ENCODE peak calls at places on chromosomes 3 and 15, in six cellular contexts. N, H, B, Z, O and F are unnamed samples.

GRCh38 chr15:35529784-35530183 is 16.2 kb downstream of the DPH6 start:
- DNase-seq in N (no peak), H (no peak), B (no peak), Z (no peak), O (no peak), F (no peak)

GRCh38 chr3:53554559-53555511 is 60.4 kb downstream of the CACNA1D start:
- DNase-seq in N (no peak), H (no peak), B (no peak), Z (no peak), O (no peak), F (no peak)

GRCh38 chr3:52722491-52722890 is 16.6 kb downstream of the SPCS1 start:
- DNase-seq in N (no peak), H (no peak), B (no peak), Z (no peak), O (no peak), F (no peak)

GRCh38 chr3:7876741-7877297 is 624.8 kb upstream of the LMCD1 start:
- DNase-seq in N (no peak), H (no peak), B (no peak), Z (peak; percentile 28), O (no peak), F (peak; percentile 2)

GRCh38 chr3:128804017-128804816 is 75.2 kb upstream of the ACAD9 start:
- DNase-seq in N (no peak), H (no peak), B (no peak), Z (no peak), O (no peak), F (peak; percentile 64)

GRCh38 chr3:5260992-5261501 is 73.5 kb downstream of the EDEM1 start:
- DNase-seq in N (no peak), H (no peak), B (no peak), Z (no peak), O (no peak), F (no peak)

GRCh38 chr3:177777699-177778098 is 580.4 kb upstream of the TBL1XR1 start:
- DNase-seq in N (peak; percentile 72), H (peak; percentile 77), B (no peak), Z (peak; percentile 54), O (no peak), F (peak; percentile 25)

GRCh38 chr15:85825118-85825517 is 30.4 kb upstream of the KLHL25 start:
- DNase-seq in N (no peak), H (no peak), B (no peak), Z (no peak), O (no peak), F (no peak)

GRCh38 chr3:37961622-37962455 is 28.7 kb upstream of the VILL start:
- DNase-seq in N (no peak), H (no peak), B (no peak), Z (peak; percentile 56), O (no peak), F (no peak)

GRCh38 chr3:16482770-16483531 is 30.5 kb downstream of the RFTN1 start:
- DNase-seq in N (no peak), H (peak; percentile 87), B (no peak), Z (peak; percentile 42), O (no peak), F (peak; percentile 24)

GRCh38 chr3:124373524-124373923 is 356.7 kb upstream of the UMPS start:
- DNase-seq in N (no peak), H (no peak), B (no peak), Z (no peak), O (no peak), F (no peak)

GRCh38 chr15:40955930-40956542 is 2.8 kb downstream of the CHAC1 start:
- DNase-seq in N (no peak), H (no peak), B (no peak), Z (no peak), O (no peak), F (no peak)